ENCODE peak calls at places on chromosomes 12 and 14, in seven cellular contexts. V is effector CD4-positive, alpha-beta T cell; T is keratinocyte; N is psoas muscle; Z is stimulated activated CD8-positive, alpha-beta memory T cell treated with anti-CD3 and anti-CD28 coated beads, Interleukin-15, amount 100 ng/mL, for 1 hour; C is CD8-positive, alpha-beta T cell; D is pancreas. X is an unnamed sample.

GRCh38 chr12:75874456-75874855 is 157.1 kb downstream of the PHLDA1 start:
- DNase-seq in C (no peak), V (no peak), N (no peak), Z (no peak), D (no peak), T (no peak), X (no peak)

GRCh38 chr12:29751676-29752075 is 32.1 kb downstream of the TMTC1 start:
- DNase-seq in T (no peak), V (no peak), Z (no peak), C (no peak), D (no peak), N (no peak), X (no peak)

GRCh38 chr12:113609692-113610469 is 138.2 kb upstream of the LHX5 start:
- DNase-seq in Z (no peak), C (no peak), N (no peak), V (no peak), D (no peak), T (no peak), X (no peak)

GRCh38 chr14:80425686-80426085 is 214.4 kb upstream of the DIO2 start:
- DNase-seq in T (peak; percentile 87), D (no peak), V (no peak), N (no peak), Z (no peak), C (no peak), X (no peak)

GRCh38 chr12:12010277-12011031 is 60.3 kb upstream of the BCL2L14 start:
- DNase-seq in T (no peak), V (peak; percentile 27), C (peak; percentile 57), N (peak; percentile 55), Z (peak; percentile 15), D (no peak), X (peak; percentile 68)

GRCh38 chr12:51244269-51244668 is 5.6 kb downstream of the DAZAP2 start:
- DNase-seq in T (no peak), V (no peak), Z (no peak), D (no peak), N (no peak), C (no peak), X (no peak)

GRCh38 chr12:116803018-116803736 is 65.1 kb downstream of the RNFT2 start:
- DNase-seq in Z (no peak), V (no peak), N (no peak), D (no peak), C (no peak), T (no peak), X (no peak)

GRCh38 chr14:39384177-39384576 is 48.1 kb downstream of the FBXO33 start:
- DNase-seq in V (no peak), T (no peak), C (no peak), Z (no peak), D (no peak), N (no peak), X (no peak)

GRCh38 chr14:56813143-56813551 is 2.9 kb upstream of the OTX2 start:
- DNase-seq in D (no peak), V (no peak), T (no peak), N (no peak), Z (no peak), C (no peak), X (no peak)